ENCODE peak calls at places on chromosomes 13 and 19, in nine cellular contexts. D, H, M, C, S, R, V, N and W are unnamed samples.

GRCh38 chr13:93352616-93353015 is 126.0 kb downstream of the GPC6 start:
- DNase-seq in D (no peak), H (no peak), M (no peak), C (no peak), S (no peak), R (no peak), V (no peak), N (no peak), W (no peak)

GRCh38 chr13:39417131-39417530 is 185.9 kb downstream of the LHFPL6 start:
- DNase-seq in D (no peak), H (no peak), M (peak; percentile 38), C (no peak), S (no peak), R (peak; percentile 19), V (peak; percentile 37), N (no peak), W (no peak)

GRCh38 chr13:82698383-82698782 is 1183.9 kb downstream of the SLITRK1 start:
- DNase-seq in D (no peak), H (no peak), M (no peak), C (no peak), S (no peak), R (no peak), V (no peak), N (no peak), W (no peak)

GRCh38 chr19:46601318-46602224 is at the start of gene CALM3:
- DNase-seq in D (no peak), H (peak; percentile 57), M (no peak), C (no peak), S (no peak), R (no peak), V (no peak), N (no peak), W (no peak)

GRCh38 chr19:33396701-33397535 is 23.4 kb downstream of the CEBPG start:
- DNase-seq in D (peak; percentile 14), H (no peak), M (peak; percentile 48), C (no peak), S (no peak), R (peak; percentile 23), V (peak; percentile 15), N (no peak), W (peak; percentile 63)

GRCh38 chr13:60584976-60585375 is 188.0 kb downstream of the TDRD3 start:
- DNase-seq in D (no peak), H (no peak), M (peak; percentile 43), C (no peak), S (no peak), R (peak; percentile 2), V (no peak), N (no peak), W (no peak)

GRCh38 chr19:13965377-13965896 is 13.1 kb downstream of the DCAF15 start:
- DNase-seq in D (no peak), H (no peak), M (no peak), C (no peak), S (no peak), R (no peak), V (no peak), N (no peak), W (no peak)

GRCh38 chr13:95335667-95336066 is 34.4 kb upstream of the ABCC4 start:
- DNase-seq in D (no peak), H (no peak), M (no peak), C (no peak), S (no peak), R (peak; percentile 68), V (peak; percentile 37), N (peak; percentile 23), W (no peak)

GRCh38 chr13:93364166-93364565 is 137.6 kb downstream of the GPC6 start:
- DNase-seq in D (no peak), H (no peak), M (peak; percentile 14), C (no peak), S (no peak), R (no peak), V (peak; percentile 50), N (no peak), W (no peak)

GRCh38 chr13:111006508-111007031 is 91.7 kb upstream of the ANKRD10 start:
- DNase-seq in D (peak; percentile 82), H (peak; percentile 89), M (peak; percentile 79), C (no peak), S (no peak), R (peak; percentile 66), V (peak; percentile 97), N (no peak), W (peak; percentile 83)